ENCODE peak calls at places on chromosomes 4 and X, in seven cellular contexts. J is PC-9, F is posterior vena cava, O is NCI-H2081, T is fibroblast of lung, V is tibial artery, N is H9. B is an unnamed sample.

GRCh38 chr4:165740911-165741310 is 132.1 kb upstream of the TLL1 start:
- DNase-seq in J (no peak), F (no peak), O (no peak), T (no peak), V (no peak), N (no peak), B (no peak)

GRCh38 chr4:109164011-109164410 is 138.4 kb downstream of the COL25A1 start:
- DNase-seq in J (no peak), F (no peak), O (no peak), T (no peak), V (no peak), N (no peak), B (no peak)

GRCh38 chr4:72312032-72312650 is 256.9 kb downstream of the ADAMTS3 start:
- DNase-seq in J (peak), F (peak), O (no peak), T (peak), V (peak), N (peak), B (peak)

GRCh38 chr4:142850478-142850877 is 4.4 kb upstream of the INPP4B start:
- DNase-seq in J (no peak), F (no peak), O (no peak), T (no peak), V (no peak), N (no peak), B (no peak)

GRCh38 chr4:38832624-38833528 is 23.7 kb downstream of the TLR6 start:
- DNase-seq in J (no peak), F (no peak), O (no peak), T (no peak), V (no peak), N (peak), B (no peak)

GRCh38 chrX:150084474-150085229 is 146.4 kb upstream of the EOLA2 start:
- DNase-seq in J (peak), F (no peak), O (no peak), T (peak), V (no peak), N (no peak), B (no peak)

GRCh38 chr4:108171541-108172230 is 3.0 kb upstream of the LEF1 start:
- DNase-seq in J (no peak), F (no peak), O (no peak), T (no peak), V (no peak), N (peak), B (no peak)

GRCh38 chrX:31007347-31007746 is 64.5 kb downstream of the FTHL17 start:
- DNase-seq in J (no peak), F (no peak), O (no peak), T (no peak), V (no peak), N (no peak), B (no peak)

GRCh38 chr4:146369446-146369845 is 152.3 kb downstream of the SLC10A7 start:
- DNase-seq in J (no peak), F (no peak), O (no peak), T (no peak), V (no peak), N (no peak), B (no peak)

GRCh38 chrX:119647552-119648420 is 41.6 kb upstream of the NKRF start:
- DNase-seq in J (no peak), F (no peak), O (no peak), T (no peak), V (no peak), N (no peak), B (no peak)

GRCh38 chrX:117538441-117539418 is 577.9 kb downstream of the KLHL13 start:
- DNase-seq in J (no peak), F (no peak), O (peak), T (no peak), V (no peak), N (no peak), B (no peak)

GRCh38 chr4:24912252-24913098 is at the start of gene CCDC149:
- DNase-seq in J (peak), F (peak), O (peak), T (peak), V (peak), N (peak), B (peak)

GRCh38 chr4:53541577-53542206 is 49.6 kb downstream of the LNX1 start:
- DNase-seq in J (no peak), F (no peak), O (peak), T (peak), V (no peak), N (no peak), B (no peak)

GRCh38 chr4:56134272-56134671 is 185.5 kb downstream of the CEP135 start:
- DNase-seq in J (no peak), F (no peak), O (no peak), T (peak), V (no peak), N (peak), B (no peak)

GRCh38 chr4:71198958-71199357 is 139.9 kb upstream of the SLC4A4 start:
- DNase-seq in J (no peak), F (no peak), O (no peak), T (no peak), V (no peak), N (no peak), B (no peak)

GRCh38 chr4:8639777-8640720 is 47.5 kb downstream of the CPZ start:
- DNase-seq in J (no peak), F (peak), O (no peak), T (no peak), V (no peak), N (no peak), B (no peak)

GRCh38 chr4:10173754-10174749 is 57.5 kb upstream of the WDR1 start:
- DNase-seq in J (peak), F (no peak), O (no peak), T (no peak), V (no peak), N (no peak), B (no peak)

GRCh38 chrX:136725446-136726104 is 55.2 kb downstream of the ARHGEF6 start:
- DNase-seq in J (no peak), F (no peak), O (no peak), T (peak), V (peak), N (no peak), B (no peak)

GRCh38 chr4:20395160-20395773 is 143.6 kb downstream of the SLIT2 start:
- DNase-seq in J (peak), F (no peak), O (peak), T (peak), V (no peak), N (peak), B (peak)

GRCh38 chr4:6925357-6925836 is 15.8 kb downstream of the TBC1D14 start:
- DNase-seq in J (no peak), F (peak), O (no peak), T (no peak), V (peak), N (no peak), B (no peak)

GRCh38 chr4:186037692-186038658 is 31.0 kb upstream of the TLR3 start:
- DNase-seq in J (peak), F (no peak), O (peak), T (peak), V (peak), N (no peak), B (no peak)

GRCh38 chr4:87633239-87633638 is 16.8 kb upstream of the DMP1 start:
- DNase-seq in J (no peak), F (no peak), O (no peak), T (peak), V (no peak), N (no peak), B (no peak)

GRCh38 chr4:184402239-184402638 is 72.1 kb downstream of the IRF2 start:
- DNase-seq in J (no peak), F (no peak), O (no peak), T (no peak), V (no peak), N (no peak), B (no peak)

GRCh38 chr4:182904271-182904761 is 12.9 kb downstream of the DCTD start:
- DNase-seq in J (no peak), F (no peak), O (no peak), T (no peak), V (no peak), N (no peak), B (no peak)

GRCh38 chr4:113919611-113920010 is 59.8 kb downstream of the ARSJ start:
- DNase-seq in J (no peak), F (no peak), O (no peak), T (peak), V (no peak), N (no peak), B (no peak)

GRCh38 chr4:85132117-85132516 is 165.6 kb upstream of the WDFY3 start:
- DNase-seq in J (no peak), F (no peak), O (no peak), T (no peak), V (no peak), N (no peak), B (no peak)

GRCh38 chr4:73576366-73576765 is 43.9 kb downstream of the RASSF6 start:
- DNase-seq in J (no peak), F (no peak), O (no peak), T (peak), V (no peak), N (no peak), B (no peak)

GRCh38 chr4:152408514-152409327 is 127.2 kb downstream of the FBXW7 start:
- DNase-seq in J (peak), F (no peak), O (peak), T (peak), V (no peak), N (no peak), B (no peak)

GRCh38 chr4:2702770-2703169 is 53.4 kb downstream of the TNIP2 start:
- DNase-seq in J (no peak), F (no peak), O (no peak), T (no peak), V (no peak), N (no peak), B (no peak)